ENCODE peak calls at places on chromosomes 3 and 15, in five cellular contexts. N, J, B, C and I are unnamed samples.

GRCh38 chr15:67124111-67124510 is 58.7 kb downstream of the SMAD3 start:
- DNase-seq in N (no peak), J (no peak), B (no peak), C (no peak), I (no peak)

GRCh38 chr3:15041950-15042349 is 23.2 kb downstream of the MRPS25 start:
- DNase-seq in N (no peak), J (no peak), B (no peak), C (no peak), I (no peak)

GRCh38 chr3:115233021-115233420 is 85.9 kb upstream of the ZBTB20 start:
- DNase-seq in N (peak; percentile 41), J (no peak), B (no peak), C (no peak), I (no peak)

GRCh38 chr3:127775398-127776109 is 46.8 kb downstream of the MGLL start:
- DNase-seq in N (peak; percentile 73), J (no peak), B (no peak), C (peak; percentile 63), I (no peak)

GRCh38 chr3:168047190-168047795 is 48.4 kb downstream of the GOLIM4 start:
- DNase-seq in N (peak; percentile 82), J (peak; percentile 84), B (peak; percentile 52), C (peak; percentile 51), I (peak; percentile 55)

GRCh38 chr3:99753268-99753975 is 64.2 kb upstream of the CMSS1 start:
- DNase-seq in N (peak; percentile 82), J (peak; percentile 84), B (no peak), C (peak; percentile 41), I (no peak)

GRCh38 chr3:141776885-141777284 is 13.7 kb downstream of the GRK7 start:
- DNase-seq in N (no peak), J (no peak), B (no peak), C (no peak), I (no peak)

GRCh38 chr3:121152573-121152972 is 244.6 kb downstream of the STXBP5L start:
- DNase-seq in N (no peak), J (peak; percentile 36), B (no peak), C (no peak), I (no peak)

GRCh38 chr15:23095796-23096195 is 40.8 kb downstream of the GOLGA6L1 start:
- DNase-seq in N (no peak), J (no peak), B (no peak), C (no peak), I (no peak)

GRCh38 chr3:197472151-197472550 is 83.6 kb downstream of the BDH1 start:
- DNase-seq in N (no peak), J (no peak), B (no peak), C (no peak), I (no peak)

GRCh38 chr15:69666921-69667811 is 214.5 kb downstream of the RPLP1 start:
- DNase-seq in N (no peak), J (no peak), B (no peak), C (no peak), I (no peak)

GRCh38 chr15:70539912-70540520 is 223.3 kb downstream of the UACA start:
- DNase-seq in N (no peak), J (no peak), B (no peak), C (no peak), I (no peak)

GRCh38 chr3:53044371-53045106 is 1.3 kb downstream of the SFMBT1 start:
- DNase-seq in N (peak; percentile 42), J (peak; percentile 63), B (no peak), C (no peak), I (peak; percentile 19)

GRCh38 chr3:4421121-4421520 is 45.9 kb downstream of the SUMF1 start:
- DNase-seq in N (peak; percentile 29), J (no peak), B (no peak), C (no peak), I (no peak)

GRCh38 chr3:126858887-126859286 is 124.0 kb upstream of the PLXNA1 start:
- DNase-seq in N (peak; percentile 85), J (no peak), B (peak; percentile 58), C (peak; percentile 90), I (peak; percentile 63)

GRCh38 chr3:122021811-122022401 is at the start of gene ILDR1:
- DNase-seq in N (no peak), J (peak; percentile 74), B (no peak), C (no peak), I (no peak)

GRCh38 chr3:15796771-15797599 is 794 bp downstream of the ANKRD28 start:
- DNase-seq in N (peak; percentile 76), J (peak; percentile 57), B (no peak), C (no peak), I (no peak)

GRCh38 chr3:71069797-71070196 is 513.7 kb downstream of the FOXP1 start:
- DNase-seq in N (peak; percentile 45), J (peak; percentile 72), B (no peak), C (no peak), I (no peak)
- TF ChIP-seq CTCF in N (peak; percentile 44), J (peak; percentile 87), B (peak; percentile 24), C (peak; percentile 44), I (peak; percentile 51)

GRCh38 chr3:111326144-111326995 is 215.6 kb upstream of the CD96 start:
- DNase-seq in N (peak; percentile 97), J (no peak), B (peak; percentile 83), C (no peak), I (no peak)
- TF ChIP-seq CTCF in N (peak; percentile 15), J (no peak), B (no peak), C (no peak), I (no peak)

GRCh38 chr3:118554148-118554819 is 480.4 kb downstream of the IGSF11 start:
- DNase-seq in N (no peak), J (no peak), B (no peak), C (no peak), I (no peak)
- TF ChIP-seq CTCF in N (no peak), J (no peak), B (no peak), C (no peak), I (no peak)

GRCh38 chr3:185937689-185938374 is at the start of gene TRA2B:
- DNase-seq in N (peak; percentile 97), J (peak; percentile 99), B (peak; percentile 85), C (peak; percentile 82), I (no peak)
- TF ChIP-seq CTCF in N (peak; percentile 29), J (peak; percentile 44), B (peak; percentile 52), C (peak; percentile 39), I (no peak)

GRCh38 chr15:49644364-49644794 is 23.5 kb downstream of the DTWD1 start:
- DNase-seq in N (no peak), J (peak; percentile 21), B (no peak), C (no peak), I (no peak)
- TF ChIP-seq CTCF in N (no peak), J (no peak), B (no peak), C (no peak), I (no peak)